ENCODE peak calls at places on chromosomes 13 and 19, in five cellular contexts. N is body of pancreas, B is ovary, T is Peyer's patch, G is GM12878. Z is an unnamed sample.

GRCh38 chr19:4208385-4209094 is 20.8 kb upstream of the EBI3 start:
- DNase-seq in N (no peak), B (no peak), T (no peak), G (no peak), Z (no peak)

GRCh38 chr13:77425705-77426104 is 98.8 kb upstream of the MYCBP2 start:
- DNase-seq in N (no peak), B (no peak), T (no peak), G (no peak), Z (no peak)

GRCh38 chr13:23447927-23448326 is 14.4 kb upstream of the SACS start:
- DNase-seq in N (no peak), B (no peak), T (no peak), G (no peak), Z (no peak)

GRCh38 chr19:2320939-2321338 is 7.4 kb downstream of the LSM7 start:
- DNase-seq in N (no peak), B (no peak), T (no peak), G (no peak), Z (no peak)

GRCh38 chr13:42327725-42328124 is 55.8 kb downstream of the AKAP11 start:
- DNase-seq in N (no peak), B (no peak), T (no peak), G (no peak), Z (no peak)

GRCh38 chr13:109400192-109400591 is 386.2 kb downstream of the IRS2 start:
- DNase-seq in N (no peak), B (no peak), T (no peak), G (no peak), Z (no peak)

GRCh38 chr13:97359181-97360057 is 74.5 kb upstream of the RAP2A start:
- DNase-seq in N (peak; percentile 42), B (peak; percentile 20), T (no peak), G (no peak), Z (no peak)

GRCh38 chr13:32846556-32846955 is 169.7 kb upstream of the KL start:
- DNase-seq in N (no peak), B (no peak), T (no peak), G (no peak), Z (no peak)

GRCh38 chr19:17109962-17110598 is 34.5 kb downstream of the MYO9B start:
- DNase-seq in N (no peak), B (no peak), T (peak; percentile 88), G (peak; percentile 72), Z (no peak)

GRCh38 chr19:35569281-35569781 is 5.9 kb upstream of the ATP4A start:
- DNase-seq in N (peak; percentile 71), B (no peak), T (no peak), G (no peak), Z (no peak)

GRCh38 chr13:34425307-34425949 is 516.6 kb upstream of the NBEA start:
- DNase-seq in N (no peak), B (no peak), T (no peak), G (no peak), Z (no peak)

GRCh38 chr13:109381546-109382180 is 404.7 kb downstream of the IRS2 start:
- DNase-seq in N (no peak), B (no peak), T (no peak), G (no peak), Z (no peak)

GRCh38 chr13:44746690-44747089 is 170.6 kb upstream of the TSC22D1 start:
- DNase-seq in N (no peak), B (no peak), T (no peak), G (no peak), Z (no peak)

GRCh38 chr13:30829145-30829544 is 76.9 kb upstream of the MEDAG start:
- DNase-seq in N (no peak), B (no peak), T (no peak), G (no peak), Z (no peak)

DNA sequence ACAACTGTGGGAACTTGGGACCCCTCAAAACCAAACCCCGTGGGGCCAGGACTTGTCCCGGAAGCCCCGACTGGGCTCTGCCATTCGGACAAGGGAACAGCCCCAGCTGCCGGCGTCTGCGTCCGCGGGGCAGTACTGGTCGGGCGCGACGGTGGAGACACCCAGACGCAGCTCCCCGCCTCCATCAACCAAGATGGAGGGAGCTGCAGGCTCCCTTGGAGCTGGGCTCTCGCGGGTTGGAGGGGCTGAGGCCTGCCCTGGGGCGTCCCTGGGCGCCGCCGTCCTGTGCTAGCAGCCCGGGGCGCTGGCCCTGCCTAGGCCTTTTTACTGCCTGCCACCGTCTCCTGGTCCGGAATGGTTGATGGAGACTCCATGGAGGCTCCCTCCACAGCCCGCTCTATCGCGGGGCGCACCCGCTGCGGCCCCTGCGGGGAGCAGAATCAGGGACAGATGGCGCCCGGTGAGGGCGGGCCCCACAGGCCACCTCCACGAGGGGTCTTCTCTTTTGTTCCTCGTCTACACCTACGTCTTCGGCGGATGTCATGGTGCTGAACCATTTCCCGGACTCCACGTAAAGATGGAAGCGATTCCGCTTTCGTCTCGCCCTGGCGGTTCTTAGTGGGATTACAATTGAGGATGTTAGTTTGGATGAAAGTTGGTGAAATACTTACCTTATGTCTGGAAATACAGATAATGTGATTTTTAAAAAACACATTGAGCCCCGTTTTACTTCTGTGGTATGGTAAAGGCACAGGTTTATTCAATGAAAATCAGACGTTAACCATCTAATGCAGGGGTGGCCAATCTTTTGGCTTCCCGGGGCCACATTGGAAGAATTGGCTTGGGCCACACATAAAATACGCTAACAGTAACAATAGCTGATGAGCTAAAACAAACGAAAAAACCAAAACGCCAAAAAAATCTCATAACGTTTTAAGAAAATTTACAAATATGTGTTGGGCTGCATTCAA is 1.2 kb upstream of the ZMYM5 start:
- DNase-seq in N (peak; percentile 70), B (peak; percentile 63), T (peak; percentile 73), G (no peak), Z (peak; percentile 59)
- TF ChIP-seq POLR2A in N (no peak), B (no peak), T (peak; percentile 11), G (peak; percentile 75), Z (peak; percentile 9)

DNA sequence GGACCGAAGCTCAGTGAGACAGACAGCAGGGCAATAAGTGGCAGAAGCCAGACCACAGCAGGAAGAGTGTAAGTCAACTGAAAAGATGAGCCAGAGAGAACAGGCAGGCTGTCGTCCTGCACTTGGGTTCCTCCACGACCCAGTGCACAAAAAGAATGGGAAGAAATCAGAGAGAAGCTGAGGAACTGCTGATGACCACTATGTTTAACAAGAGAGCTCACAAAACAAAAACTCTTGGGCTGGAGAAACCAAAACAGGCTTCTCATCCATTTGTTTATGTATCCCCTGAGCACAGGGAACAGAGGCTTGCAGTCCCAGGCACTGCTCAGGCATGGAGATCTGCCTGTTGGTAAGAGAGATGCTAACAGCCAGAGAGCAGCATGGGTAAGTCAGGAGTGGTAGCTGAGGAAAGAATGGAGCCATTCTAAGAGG is 14.0 kb downstream of the AKAP8L start:
- DNase-seq in N (no peak), B (no peak), T (no peak), G (no peak), Z (no peak)
- H3K27ac ChIP-seq in N (no peak overlapping the region), B (no peak overlapping the region), T (peak overlapping the region; percentile 20), G (no peak overlapping the region), Z (no peak overlapping the region)

GRCh38 chr19:31355330-31356289 is 6.4 kb upstream of the TSHZ3 start:
- DNase-seq in N (no peak), B (no peak), T (no peak), G (no peak), Z (no peak)

GRCh38 chr19:31354919-31355318 is 5.7 kb upstream of the TSHZ3 start:
- DNase-seq in N (no peak), B (no peak), T (no peak), G (no peak), Z (no peak)

GRCh38 chr19:31352782-31353651 is 3.8 kb upstream of the TSHZ3 start:
- DNase-seq in N (no peak), B (peak; percentile 45), T (no peak), G (no peak), Z (no peak)

GRCh38 chr19:31353826-31354225 is 4.6 kb upstream of the TSHZ3 start:
- DNase-seq in N (peak; percentile 38), B (peak; percentile 33), T (no peak), G (no peak), Z (no peak)

GRCh38 chr19:31354316-31354715 is 5.1 kb upstream of the TSHZ3 start:
- DNase-seq in N (no peak), B (no peak), T (no peak), G (no peak), Z (no peak)
- H3K27me3 ChIP-seq in N (no peaks in the 10 kb centered on the region), B (no peaks in the 10 kb centered on the region), T (peaks cover 24% of the 10 kb centered on the region), G (no peaks in the 10 kb centered on the region), Z (no peaks in the 10 kb centered on the region)

GRCh38 chr19:56321981-56322558 is 7.4 kb upstream of the ZSCAN5A start:
- DNase-seq in N (no peak), B (no peak), T (no peak), G (no peak), Z (no peak)
- TF ChIP-seq POLR2A in N (no peak), B (no peak), T (no peak), G (no peak), Z (no peak)

GRCh38 chr19:6066661-6067646 is 43.3 kb downstream of the RFX2 start:
- DNase-seq in N (peak; percentile 96), B (peak; percentile 83), T (peak; percentile 49), G (no peak), Z (peak; percentile 93)

GRCh38 chr19:6068711-6069110 is 41.6 kb downstream of the RFX2 start:
- DNase-seq in N (peak; percentile 35), B (no peak), T (no peak), G (no peak), Z (no peak)

GRCh38 chr19:6069268-6069771 is 41.0 kb downstream of the RFX2 start:
- DNase-seq in N (peak; percentile 3), B (no peak), T (no peak), G (no peak), Z (no peak)

GRCh38 chr19:6065685-6066365 is 44.5 kb downstream of the RFX2 start:
- DNase-seq in N (peak; percentile 58), B (no peak), T (no peak), G (no peak), Z (no peak)

DNA sequence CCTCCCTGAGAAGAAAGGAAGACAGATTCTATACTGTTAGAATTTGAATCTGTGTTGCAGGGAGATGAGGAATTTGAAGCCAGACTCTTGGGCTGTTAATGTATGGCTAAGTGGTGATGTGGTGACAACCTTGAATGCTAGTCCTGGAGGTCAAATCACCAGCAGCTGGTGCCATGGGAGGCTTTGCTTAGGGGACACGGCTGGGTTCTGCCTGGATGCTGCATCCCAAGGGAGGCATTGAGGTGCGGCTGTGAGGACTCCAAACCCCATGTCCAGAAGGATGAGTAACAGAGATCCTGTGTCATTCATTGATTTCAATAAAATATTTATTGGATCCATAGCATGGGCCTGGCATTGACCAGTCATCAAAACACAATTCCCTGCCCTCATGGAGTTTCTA is 42.3 kb downstream of the RFX2 start:
- DNase-seq in N (peak; percentile 7), B (no peak), T (no peak), G (no peak), Z (no peak)
- H3K27ac ChIP-seq in N (peak overlapping the region; percentile 89), B (no peak overlapping the region), T (peak overlapping the region; percentile 92), G (no peak overlapping the region), Z (peak overlapping the region; percentile 90)